ENCODE peak calls at places on chromosomes 4 and X, in ten cellular contexts. Y is iPS DF 6.9, C is cardiac muscle cell, I is breast epithelium, V is right atrium auricular region, E is aorta, J is psoas muscle, R is mammary epithelial cell, B is spleen, K is lower lobe of right lung. H is an unnamed sample. For H3K4me1, the result is how much of the 10 kb centered on the place peaks cover.

GRCh38 chrX:123975180-123975579 is 13.7 kb downstream of the STAG2 start:
- DNase-seq in R (peak), K (no peak), V (no peak), Y (no peak), J (no peak), B (no peak), E (no peak), I (no peak), C (no peak), H (no peak)

GRCh38 chrX:15855562-15856256 is 1.1 kb upstream of the AP1S2 start:
- DNase-seq in Y (no peak), V (no peak), C (no peak), K (no peak), I (no peak), R (no peak), E (no peak), J (no peak), B (no peak), H (no peak)

GRCh38 chr4:145034727-145035211 is 63.2 kb downstream of the ANAPC10 start:
- DNase-seq in K (no peak), R (peak), C (no peak), E (no peak), I (no peak), V (no peak), J (peak), Y (no peak), B (no peak), H (no peak)

GRCh38 chr4:150217192-150217591 is 138.9 kb downstream of the DCLK2 start:
- DNase-seq in C (peak), J (no peak), K (no peak), B (no peak), Y (no peak), R (peak), V (no peak), I (no peak), E (no peak), H (no peak)

GRCh38 chrX:110795645-110796510 is at the start of gene CHRDL1:
- DNase-seq in Y (no peak), I (no peak), C (peak), R (no peak), V (no peak), J (peak), E (peak), B (no peak), K (peak), H (peak)

GRCh38 chr4:100022792-100023222 is 72.7 kb upstream of the H2AZ1 start:
- DNase-seq in B (no peak), R (no peak), V (no peak), K (no peak), J (no peak), C (peak), I (no peak), E (no peak), Y (no peak), H (no peak)

GRCh38 chr4:176191974-176192373 is 3.4 kb downstream of the SPATA4 start:
- DNase-seq in Y (no peak), B (no peak), C (no peak), J (no peak), I (no peak), V (no peak), R (no peak), E (no peak), K (no peak), H (no peak)

GRCh38 chr4:88439161-88439760 is 17.7 kb upstream of the HERC5 start:
- DNase-seq in C (no peak), R (peak), E (no peak), Y (peak), B (no peak), K (no peak), V (no peak), J (no peak), I (peak), H (no peak)

GRCh38 chrX:46865281-46865680 is 28.4 kb downstream of the RP2 start:
- DNase-seq in J (no peak), C (no peak), K (no peak), I (no peak), V (no peak), R (no peak), E (no peak), B (no peak), Y (no peak), H (no peak)

GRCh38 chrX:47241201-47242011 is 8.6 kb downstream of the USP11 start:
- DNase-seq in C (no peak), Y (no peak), B (no peak), E (peak), V (no peak), K (no peak), J (no peak), R (no peak), I (no peak), H (no peak)

GRCh38 chr4:57158762-57159161 is 48.6 kb upstream of the IGFBP7 start:
- DNase-seq in B (no peak), Y (no peak), J (no peak), C (no peak), E (no peak), I (no peak), K (no peak), V (no peak), R (no peak), H (no peak)

GRCh38 chr4:65665951-65666523 is 4.3 kb downstream of the EPHA5 start:
- DNase-seq in I (no peak), C (no peak), B (no peak), E (no peak), V (no peak), Y (no peak), K (no peak), R (no peak), J (no peak), H (no peak)

GRCh38 chr4:153154010-153154975 is 50.0 kb upstream of the TRIM2 start:
- DNase-seq in K (no peak), B (no peak), V (no peak), C (peak), E (no peak), Y (no peak), I (no peak), R (peak), J (no peak), H (no peak)

GRCh38 chrX:67545772-67546495 is 2.1 kb downstream of the AR start:
- DNase-seq in R (no peak), C (peak), J (peak), Y (no peak), K (peak), B (peak), V (no peak), I (no peak), E (peak), H (no peak)

GRCh38 chr4:177696438-177696966 is 254.3 kb upstream of the AGA start:
- DNase-seq in K (no peak), V (no peak), R (peak), C (no peak), I (no peak), E (no peak), Y (peak), J (no peak), B (no peak), H (no peak)

GRCh38 chr4:145501051-145501660 is 19.5 kb downstream of the SMAD1 start:
- DNase-seq in E (no peak), K (no peak), I (no peak), B (no peak), R (no peak), J (no peak), Y (no peak), V (no peak), C (no peak), H (no peak)

GRCh38 chrX:27619975-27620374 is 29.8 kb downstream of the DCAF8L2 start:
- DNase-seq in B (no peak), V (no peak), C (peak), J (no peak), R (peak), Y (peak), E (no peak), I (no peak), K (no peak), H (no peak)

GRCh38 chr4:13750594-13750993 is 123.1 kb upstream of the BOD1L1 start:
- DNase-seq in K (no peak), B (no peak), V (no peak), Y (no peak), I (no peak), J (no peak), R (peak), C (no peak), E (no peak), H (no peak)

GRCh38 chrX:113059714-113060113 is 219.1 kb upstream of the AMOT start:
- DNase-seq in C (no peak), E (no peak), Y (no peak), R (no peak), J (no peak), B (no peak), K (no peak), I (no peak), V (no peak), H (no peak)

GRCh38 chrX:30831082-30831481 is 58.0 kb downstream of the TAB3 start:
- DNase-seq in C (no peak), B (no peak), K (no peak), Y (no peak), J (no peak), I (no peak), V (no peak), R (no peak), E (no peak), H (no peak)

DNA sequence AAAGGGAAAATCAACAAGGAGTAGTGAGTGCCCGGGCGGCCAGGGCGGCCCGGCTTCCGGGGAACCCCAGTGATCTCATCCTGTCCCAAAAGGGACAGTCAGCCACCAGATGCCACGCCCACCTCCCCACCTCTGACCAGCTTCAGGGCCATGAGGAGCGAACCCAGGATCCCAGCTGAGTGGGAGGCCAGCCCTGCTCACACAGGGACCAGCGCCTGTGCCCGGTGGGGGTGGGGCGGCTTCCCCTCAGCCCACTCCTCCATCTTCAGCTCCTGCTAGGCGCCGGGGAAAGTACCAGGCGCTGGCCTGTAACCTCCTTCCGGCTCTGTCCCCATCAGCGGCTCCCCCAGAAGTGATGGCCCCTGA is 6.2 kb downstream of the MYL5 start:
- DNase-seq in I (no peak), V (no peak), B (peak), C (no peak), Y (no peak), K (no peak), R (no peak), E (peak), J (peak), H (no peak)
- H3K4me1 ChIP-seq in I (under half), V (under half), B (half or more), C (under half), Y (under half), K (under half), R (under half), E (under half), J (under half), H (under half)

GRCh38 chr4:83219344-83219990 is 65.1 kb downstream of the COQ2 start:
- DNase-seq in B (peak), C (no peak), R (peak), I (peak), J (no peak), E (no peak), Y (no peak), V (no peak), K (peak), H (no peak)
- H3K4me3 ChIP-seq in B (peak), C (no peak), R (peak), I (peak), J (no peak), E (no peak), Y (no peak), V (no peak), K (peak), H (no peak)

DNA sequence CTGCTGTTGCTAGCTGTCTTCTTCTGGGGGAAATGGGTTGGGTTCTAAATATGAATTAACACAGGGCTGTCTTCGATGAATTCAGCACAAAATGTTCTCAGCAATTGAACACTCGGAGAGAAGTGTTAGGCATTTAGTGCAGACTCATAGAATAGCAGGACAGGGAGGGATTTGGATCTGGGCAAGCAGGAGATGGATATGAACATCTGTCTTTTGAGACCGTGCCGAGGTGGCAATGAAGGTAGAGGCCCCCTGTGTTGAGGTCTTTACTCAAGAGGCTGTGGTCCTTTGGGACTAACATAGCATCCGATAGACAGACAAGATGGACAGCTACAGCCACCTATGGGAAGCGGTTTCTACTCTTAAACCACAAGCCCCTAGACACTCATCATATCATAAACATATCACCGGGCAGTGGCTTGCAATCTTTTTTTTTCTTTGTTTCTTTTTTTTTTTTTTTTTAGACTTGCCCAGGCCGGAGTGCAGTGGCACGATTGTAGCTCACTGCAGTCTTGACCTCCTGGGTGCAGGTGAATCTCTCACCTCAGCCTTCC is 6.7 kb downstream of the CD99 start:
- DNase-seq in C (no peak), B (no peak), V (no peak), I (no peak), J (no peak), E (no peak), K (no peak), R (no peak), Y (no peak), H (no peak)
- H3K4me1 ChIP-seq in C (half or more), B (half or more), V (half or more), I (under half), J (half or more), E (under half), K (half or more), R (under half), Y (under half), H (half or more)

DNA sequence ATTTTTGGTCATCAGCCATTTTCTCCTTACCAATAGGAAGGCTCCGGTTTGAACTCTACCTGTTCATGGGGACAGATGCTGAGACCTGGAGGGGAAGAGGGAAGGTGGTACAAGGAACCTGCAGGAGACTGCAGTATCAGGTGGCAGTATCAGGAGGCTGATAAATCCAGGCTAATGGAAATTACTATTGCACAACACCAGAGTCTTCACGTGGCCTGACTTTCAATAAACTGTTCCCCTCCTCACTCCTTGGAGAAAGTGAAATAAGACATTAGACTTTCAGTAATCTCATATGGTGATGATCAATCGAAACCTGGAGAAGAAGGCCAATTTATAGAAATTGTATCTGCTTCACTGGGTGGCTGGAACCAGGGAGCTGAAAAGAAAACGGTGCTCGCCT is 46.2 kb upstream of the BCOR start:
- DNase-seq in I (no peak), V (no peak), Y (no peak), J (no peak), E (no peak), K (no peak), B (no peak), C (no peak), R (no peak), H (no peak)
- H3K4me3 ChIP-seq in I (no peak), V (no peak), Y (no peak), J (no peak), E (no peak), K (no peak), B (no peak), C (no peak), R (no peak), H (no peak)

GRCh38 chr4:185513489-185514181 is 21.7 kb downstream of the PDLIM3 start:
- DNase-seq in R (no peak), K (no peak), E (no peak), B (no peak), V (no peak), C (no peak), I (no peak), J (peak), Y (no peak), H (no peak)

GRCh38 chr4:185518069-185518468 is 17.2 kb downstream of the PDLIM3 start:
- DNase-seq in V (no peak), E (no peak), K (no peak), C (peak), R (no peak), J (no peak), Y (no peak), B (no peak), I (no peak), H (no peak)

GRCh38 chr4:185514182-185514697 is 21.1 kb downstream of the PDLIM3 start:
- DNase-seq in R (no peak), C (no peak), K (no peak), J (no peak), B (no peak), E (no peak), Y (no peak), I (no peak), V (no peak), H (no peak)

GRCh38 chr4:185512516-185512915 is 22.8 kb downstream of the PDLIM3 start:
- DNase-seq in K (no peak), J (no peak), V (no peak), B (no peak), E (no peak), I (no peak), Y (no peak), R (peak), C (no peak), H (no peak)

DNA sequence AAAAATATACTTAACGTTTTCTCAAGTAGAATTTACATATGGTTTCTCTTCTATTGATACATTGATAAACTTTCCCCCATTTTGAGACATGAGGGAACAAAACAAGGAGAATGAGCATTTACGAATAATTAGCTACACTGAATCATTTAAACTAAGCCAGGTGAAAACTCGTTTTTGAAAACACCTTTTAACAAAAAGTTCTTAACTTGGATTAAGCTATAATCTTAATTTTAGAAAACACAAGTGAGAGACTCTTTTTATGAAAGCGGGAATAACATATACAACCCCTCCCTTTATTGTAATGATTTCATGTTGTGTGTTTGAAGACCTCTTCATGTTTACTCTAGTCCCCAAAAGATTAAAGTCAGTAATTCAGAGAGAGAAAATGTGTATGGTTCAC is 20.1 kb downstream of the PDLIM3 start:
- DNase-seq in R (no peak), V (no peak), B (no peak), J (no peak), C (no peak), E (no peak), K (no peak), Y (no peak), I (no peak), H (no peak)
- H3K4me1 ChIP-seq in R (under half), V (under half), B (under half), J (half or more), C (under half), E (under half), K (under half), Y (under half), I (under half), H (under half)

DNA sequence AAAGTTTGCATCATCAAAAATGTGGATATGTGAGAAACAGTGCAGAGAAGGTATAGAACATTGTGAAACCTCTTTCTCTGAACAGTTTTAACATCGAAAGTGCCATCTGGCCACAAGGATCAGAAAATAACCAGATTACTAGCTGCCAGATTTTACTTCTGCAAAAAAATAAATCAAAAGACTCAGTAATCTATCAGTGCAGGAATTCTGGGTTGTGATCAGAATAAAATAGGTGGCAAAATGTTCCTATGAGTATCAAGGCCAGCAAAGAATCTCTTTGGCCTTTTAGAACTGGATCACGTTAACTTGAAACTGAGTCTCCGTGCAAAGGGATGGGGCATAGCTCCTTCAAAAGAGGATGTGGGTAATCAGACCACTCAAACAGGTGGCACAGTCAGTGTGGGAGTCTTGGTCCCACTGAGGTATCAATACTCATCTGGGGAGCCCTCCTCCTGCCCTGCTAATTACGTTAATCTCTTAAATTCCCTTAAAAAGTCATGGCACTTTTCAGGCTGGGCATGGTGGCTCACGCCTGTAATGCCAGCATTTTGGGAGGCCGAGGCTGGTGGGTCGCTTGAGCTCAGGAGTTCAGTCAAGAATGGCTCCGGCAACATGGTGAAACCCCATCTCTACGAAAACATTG is 26.7 kb upstream of the RBM47 start:
- DNase-seq in C (no peak), J (no peak), R (no peak), I (no peak), E (no peak), K (no peak), B (no peak), Y (no peak), V (no peak), H (no peak)
- H3K4me3 ChIP-seq in C (no peak), J (no peak), R (no peak), I (no peak), E (no peak), K (no peak), B (peak), Y (no peak), V (no peak), H (no peak)

DNA sequence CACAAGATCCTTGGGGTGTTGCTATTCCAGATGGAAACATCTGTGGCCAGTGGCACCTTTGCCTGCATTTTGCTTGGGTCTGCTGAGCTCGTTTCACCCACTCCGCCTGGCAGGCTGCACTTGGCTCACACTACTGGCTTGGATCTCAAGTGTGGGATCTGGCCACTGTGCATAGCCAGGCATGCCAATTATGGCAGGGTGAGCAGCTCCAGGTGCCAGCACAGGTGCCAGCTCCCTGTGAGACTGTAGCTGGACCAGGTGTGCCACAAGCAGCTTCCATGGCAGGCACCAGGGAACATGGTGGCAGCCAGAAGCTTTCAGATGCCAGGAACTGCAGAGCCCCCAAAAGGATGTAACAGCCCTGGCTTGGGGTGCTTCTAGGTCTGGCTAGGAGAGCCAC is 463.8 kb upstream of the PABPC4L start:
- DNase-seq in K (no peak), C (no peak), R (no peak), I (no peak), V (no peak), E (no peak), B (peak), Y (no peak), J (no peak), H (no peak)
- H3K4me1 ChIP-seq in K (under half), C (under half), R (under half), I (under half), V (under half), E (under half), B (under half), Y (under half), J (under half), H (under half)

DNA sequence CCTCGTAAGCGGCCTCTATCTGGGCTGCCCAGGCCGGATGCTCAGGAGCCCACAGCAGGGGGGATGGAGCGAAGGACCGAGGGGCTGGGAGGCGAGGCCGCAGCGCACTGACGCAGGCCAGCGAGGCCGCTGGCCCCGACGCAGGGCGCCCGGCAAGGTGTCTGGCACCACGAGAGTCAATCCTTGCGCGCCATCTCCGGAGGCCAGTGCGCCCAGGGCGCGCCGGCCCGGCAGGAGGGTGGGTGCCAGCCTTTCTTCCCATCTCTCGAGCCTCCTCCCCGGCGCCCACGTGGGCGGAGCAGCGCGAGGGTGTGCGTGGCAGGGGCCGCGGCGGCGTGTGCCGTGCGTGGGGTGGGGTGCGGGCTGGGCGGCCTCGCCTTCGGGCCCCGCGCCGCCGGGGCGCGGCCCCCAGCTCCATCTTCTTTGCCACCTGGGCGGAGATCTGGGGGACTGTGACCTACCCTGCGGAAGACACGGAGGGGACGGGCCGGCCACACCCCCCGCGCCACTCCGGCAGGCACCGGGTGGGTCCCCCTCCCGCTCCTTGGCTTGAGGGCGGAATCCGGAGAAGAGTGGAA is 916 bp downstream of the JAKMIP1 start:
- DNase-seq in K (no peak), Y (no peak), J (no peak), C (peak), B (no peak), I (no peak), V (no peak), R (peak), E (no peak), H (no peak)
- H3K4me3 ChIP-seq in K (peak), Y (peak), J (peak), C (peak), B (peak), I (peak), V (no peak), R (no peak), E (no peak), H (no peak)

GRCh38 chr4:112277220-112277619 is 8.5 kb downstream of the TIFA start:
- DNase-seq in R (peak), E (no peak), Y (no peak), V (no peak), C (no peak), J (no peak), B (no peak), K (no peak), I (peak), H (no peak)
- H3K4me1 ChIP-seq in R (under half), E (under half), Y (under half), V (under half), C (under half), J (under half), B (under half), K (under half), I (under half), H (under half)

H was measured in tibial nerve.